ENCODE peak calls at places on chromosome 20, in ten cellular contexts. F is astrocyte; O is GM23338; K is bronchial epithelial cell; E is fibroblast of lung; Y is uterus; A is CD8-positive, alpha-beta T cell; R is mammary epithelial cell; X is GM23248; T is CD4-positive, CD25-positive, alpha-beta regulatory T cell. M is an unnamed sample. For H3K27me3, the result is how much of the 10 kb centered on the place peaks cover.

GRCh38 chr20:48463916-48464315 is 363.9 kb downstream of the PREX1 start:
- DNase-seq in F (peak), O (no peak), K (peak), E (peak), Y (no peak), A (no peak), R (peak), X (peak), T (no peak), M (no peak)

GRCh38 chr20:6908673-6909072 is 141.2 kb downstream of the BMP2 start:
- DNase-seq in F (no peak), O (peak), K (no peak), E (no peak), Y (no peak), A (no peak), R (peak), X (no peak), T (no peak), M (no peak)

GRCh38 chr20:51775241-51775640 is 7.1 kb upstream of the ATP9A start:
- DNase-seq in F (no peak), O (no peak), K (no peak), E (no peak), Y (no peak), A (no peak), R (no peak), X (no peak), T (no peak), M (no peak)

GRCh38 chr20:8757146-8757545 is 311.7 kb upstream of the PLCB4 start:
- DNase-seq in F (peak), O (no peak), K (no peak), E (peak), Y (no peak), A (no peak), R (no peak), X (peak), T (no peak), M (no peak)

GRCh38 chr20:17026346-17026745 is 200.5 kb upstream of the PCSK2 start:
- DNase-seq in F (peak), O (no peak), K (no peak), E (peak), Y (no peak), A (no peak), R (no peak), X (peak), T (no peak), M (no peak)

GRCh38 chr20:12928755-12929401 is 79.9 kb upstream of the SPTLC3 start:
- DNase-seq in F (peak), O (no peak), K (peak), E (peak), Y (no peak), A (no peak), R (peak), X (peak), T (no peak), M (no peak)

GRCh38 chr20:5369622-5370021 is 52.9 kb upstream of the PROKR2 start:
- DNase-seq in F (no peak), O (no peak), K (no peak), E (no peak), Y (no peak), A (no peak), R (no peak), X (no peak), T (no peak), M (no peak)

GRCh38 chr20:32811886-32812285 is 7.9 kb upstream of the MAPRE1 start:
- DNase-seq in F (no peak), O (no peak), K (no peak), E (no peak), Y (no peak), A (no peak), R (no peak), X (no peak), T (no peak), M (no peak)

GRCh38 chr20:18625907-18626655 is 38.2 kb downstream of the DTD1 start:
- DNase-seq in F (no peak), O (no peak), K (no peak), E (no peak), Y (no peak), A (no peak), R (no peak), X (no peak), T (no peak), M (no peak)

DNA sequence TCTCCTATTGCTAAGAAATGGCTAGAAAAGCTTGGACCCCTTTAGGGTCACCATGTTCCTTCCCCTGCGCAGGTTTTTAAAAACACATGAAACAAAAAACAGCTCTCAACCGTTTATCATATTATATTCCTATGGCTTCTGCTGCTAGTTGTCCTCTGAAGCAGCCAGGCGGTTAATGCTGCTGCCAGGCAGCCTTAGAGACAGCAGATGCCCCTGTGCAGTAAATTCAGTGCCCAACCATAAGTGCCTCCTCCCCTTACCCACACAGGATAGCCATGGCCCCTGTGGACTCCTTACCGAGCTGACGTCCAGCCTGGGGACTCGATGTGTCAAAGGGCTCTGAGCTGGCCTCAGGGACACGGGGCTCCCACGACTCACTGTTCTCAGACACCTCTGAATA is 64.4 kb downstream of the PLCG1 start:
- DNase-seq in F (no peak), O (no peak), K (no peak), E (no peak), Y (no peak), A (no peak), R (no peak), X (no peak), T (no peak), M (no peak)
- H3K27me3 ChIP-seq in F (under half), O (under half), K (under half), E (under half), Y (under half), A (under half), R (under half), X (under half), T (under half), M (under half)

GRCh38 chr20:22460231-22460630 is 124.1 kb downstream of the FOXA2 start:
- DNase-seq in F (no peak), O (no peak), K (peak), E (no peak), Y (no peak), A (no peak), R (peak), X (no peak), T (no peak), M (no peak)
- H3K27me3 ChIP-seq in F (under half), O (half or more), K (under half), E (under half), Y (under half), A (under half), R (under half), X (under half), T (under half), M (under half)

GRCh38 chr20:62632575-62632974 is 9.7 kb upstream of the SLCO4A1 start:
- DNase-seq in F (no peak), O (no peak), K (no peak), E (no peak), Y (no peak), A (no peak), R (no peak), X (no peak), T (no peak), M (no peak)
- H3K27me3 ChIP-seq in F (under half), O (under half), K (under half), E (under half), Y (under half), A (under half), R (under half), X (under half), T (under half), M (under half)

GRCh38 chr20:2485080-2485479 is 14.5 kb upstream of the SNRPB start:
- DNase-seq in F (no peak), O (no peak), K (no peak), E (no peak), Y (no peak), A (no peak), R (no peak), X (no peak), T (no peak), M (no peak)

GRCh38 chr20:2483504-2483903 is 12.9 kb upstream of the SNRPB start:
- DNase-seq in F (no peak), O (no peak), K (no peak), E (no peak), Y (no peak), A (no peak), R (no peak), X (no peak), T (no peak), M (no peak)

GRCh38 chr20:2480381-2480780 is 9.8 kb upstream of the SNRPB start:
- DNase-seq in F (no peak), O (no peak), K (no peak), E (no peak), Y (no peak), A (no peak), R (no peak), X (no peak), T (no peak), M (no peak)

DNA sequence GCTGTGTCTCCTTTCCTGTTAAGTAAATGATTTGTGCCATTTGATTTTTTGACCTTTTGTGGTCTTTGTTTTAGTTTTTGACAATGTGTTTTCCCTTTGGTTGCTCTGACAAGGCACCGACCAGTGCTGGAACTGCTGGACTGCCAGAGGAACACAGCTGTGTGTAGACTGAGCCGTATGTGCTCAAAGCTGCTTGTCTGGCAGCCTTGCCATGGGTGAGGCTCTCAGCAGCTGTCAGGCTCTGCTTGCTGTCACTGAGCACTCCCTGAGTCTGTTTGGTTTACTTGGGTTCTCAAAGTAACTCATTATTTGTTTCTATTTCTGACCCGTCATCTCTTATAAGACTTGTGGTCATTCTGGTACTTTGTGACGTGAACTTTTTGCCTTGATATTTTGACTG is 15.1 kb upstream of the SNRPB start:
- DNase-seq in F (no peak), O (no peak), K (no peak), E (no peak), Y (no peak), A (no peak), R (no peak), X (no peak), T (no peak), M (no peak)
- H3K27me3 ChIP-seq in F (under half), O (under half), K (under half), E (under half), Y (under half), A (under half), R (under half), X (under half), T (under half), M (under half)

GRCh38 chr20:56428388-56428787 is 16.3 kb downstream of the CASS4 start:
- DNase-seq in F (no peak), O (no peak), K (no peak), E (no peak), Y (no peak), A (peak), R (no peak), X (no peak), T (no peak), M (no peak)
- H3K27me3 ChIP-seq in F (under half), O (under half), K (under half), E (under half), Y (under half), A (under half), R (under half), X (under half), T (under half), M (under half)

GRCh38 chr20:20685635-20686034 is 26.8 kb downstream of the RALGAPA2 start:
- DNase-seq in F (no peak), O (no peak), K (no peak), E (no peak), Y (no peak), A (no peak), R (no peak), X (no peak), T (no peak), M (no peak)
- H3K27me3 ChIP-seq in F (under half), O (under half), K (under half), E (under half), Y (under half), A (under half), R (under half), X (under half), T (under half), M (under half)